ENCODE peak calls at places on chromosome 4, in five cellular contexts. E, D, B, K and X are unnamed samples.
A peak's percentile ranks its signal among the peaks of the same experiment; 100 is the strongest.

GRCh38 chr4:165394275-165394674 is 15.5 kb downstream of the CPE start:
- DNase-seq in E (no peak), D (no peak), B (no peak), K (no peak), X (no peak)

GRCh38 chr4:35300996-35301774 is 943.1 kb downstream of the ARAP2 start:
- DNase-seq in E (no peak), D (no peak), B (no peak), K (no peak), X (no peak)

GRCh38 chr4:153611679-153612078 is 72.4 kb upstream of the TLR2 start:
- DNase-seq in E (no peak), D (no peak), B (no peak), K (no peak), X (no peak)

GRCh38 chr4:5003372-5003857 is 15.8 kb downstream of the CYTL1 start:
- DNase-seq in E (no peak), D (no peak), B (no peak), K (no peak), X (no peak)

GRCh38 chr4:122758033-122758432 is 25.5 kb downstream of the BBS12 start:
- DNase-seq in E (no peak), D (no peak), B (peak; percentile 29), K (no peak), X (no peak)

GRCh38 chr4:38930199-38930598 is 62.6 kb downstream of the FAM114A1 start:
- DNase-seq in E (no peak), D (no peak), B (peak; percentile 51), K (no peak), X (no peak)

GRCh38 chr4:145058256-145058655 is 39.7 kb downstream of the ANAPC10 start:
- DNase-seq in E (no peak), D (no peak), B (no peak), K (no peak), X (no peak)

GRCh38 chr4:710916-711315 is 5.3 kb downstream of the PCGF3 start:
- DNase-seq in E (no peak), D (no peak), B (no peak), K (no peak), X (no peak)

GRCh38 chr4:27055226-27055760 is 194.7 kb downstream of the STIM2 start:
- DNase-seq in E (no peak), D (no peak), B (no peak), K (no peak), X (no peak)

GRCh38 chr4:78310056-78310731 is 241.4 kb upstream of the ANXA3 start:
- DNase-seq in E (no peak), D (no peak), B (no peak), K (no peak), X (no peak)

GRCh38 chr4:151484396-151485102 is 75.6 kb downstream of the FHIP1A start:
- DNase-seq in E (no peak), D (no peak), B (no peak), K (no peak), X (no peak)

GRCh38 chr4:83961575-83961974 is 425.7 kb downstream of the GPAT3 start:
- DNase-seq in E (no peak), D (no peak), B (no peak), K (no peak), X (no peak)

GRCh38 chr4:185744946-185745345 is 67.0 kb downstream of the SORBS2 start:
- DNase-seq in E (no peak), D (no peak), B (no peak), K (no peak), X (no peak)

GRCh38 chr4:59818656-59819055 is 1381.5 kb upstream of the ADGRL3 start:
- DNase-seq in E (no peak), D (no peak), B (peak; percentile 17), K (no peak), X (no peak)

GRCh38 chr4:68872442-68873217 is 56.8 kb downstream of the UGT2B10 start:
- DNase-seq in E (no peak), D (no peak), B (no peak), K (no peak), X (no peak)

GRCh38 chr4:156888762-156889161 is 82.8 kb downstream of the PDGFC start:
- DNase-seq in E (no peak), D (no peak), B (no peak), K (no peak), X (no peak)

GRCh38 chr4:173852775-173853174 is 322.7 kb upstream of the HAND2 start:
- DNase-seq in E (no peak), D (no peak), B (peak; percentile 3), K (no peak), X (no peak)

GRCh38 chr4:28001698-28002097 is 1141.1 kb downstream of the STIM2 start:
- DNase-seq in E (no peak), D (no peak), B (no peak), K (no peak), X (no peak)

GRCh38 chr4:61201562-61202099 is 1.5 kb downstream of the ADGRL3 start:
- DNase-seq in E (no peak), D (no peak), B (no peak), K (peak; percentile 15), X (no peak)

GRCh38 chr4:7936963-7937362 is 2.7 kb downstream of the AFAP1 start:
- DNase-seq in E (no peak), D (no peak), B (no peak), K (no peak), X (no peak)

GRCh38 chr4:105036991-105037390 is 109.7 kb upstream of the TET2 start:
- DNase-seq in E (no peak), D (no peak), B (no peak), K (no peak), X (no peak)
- TF ChIP-seq CTCF in E (no peak), D (no peak), B (no peak), K (no peak), X (no peak)

GRCh38 chr4:180665481-180665880 is 1577.7 kb upstream of the TENM3 start:
- DNase-seq in E (no peak), D (no peak), B (no peak), K (no peak), X (no peak)

GRCh38 chr4:180664766-180665368 is 1578.3 kb upstream of the TENM3 start:
- DNase-seq in E (peak; percentile 13), D (peak; percentile 46), B (peak; percentile 89), K (no peak), X (peak; percentile 53)

GRCh38 chr4:180669637-180670036 is 1573.6 kb upstream of the TENM3 start:
- DNase-seq in E (no peak), D (no peak), B (no peak), K (no peak), X (no peak)

GRCh38 chr4:180668732-180669131 is 1574.5 kb upstream of the TENM3 start:
- DNase-seq in E (no peak), D (no peak), B (no peak), K (no peak), X (no peak)

DNA sequence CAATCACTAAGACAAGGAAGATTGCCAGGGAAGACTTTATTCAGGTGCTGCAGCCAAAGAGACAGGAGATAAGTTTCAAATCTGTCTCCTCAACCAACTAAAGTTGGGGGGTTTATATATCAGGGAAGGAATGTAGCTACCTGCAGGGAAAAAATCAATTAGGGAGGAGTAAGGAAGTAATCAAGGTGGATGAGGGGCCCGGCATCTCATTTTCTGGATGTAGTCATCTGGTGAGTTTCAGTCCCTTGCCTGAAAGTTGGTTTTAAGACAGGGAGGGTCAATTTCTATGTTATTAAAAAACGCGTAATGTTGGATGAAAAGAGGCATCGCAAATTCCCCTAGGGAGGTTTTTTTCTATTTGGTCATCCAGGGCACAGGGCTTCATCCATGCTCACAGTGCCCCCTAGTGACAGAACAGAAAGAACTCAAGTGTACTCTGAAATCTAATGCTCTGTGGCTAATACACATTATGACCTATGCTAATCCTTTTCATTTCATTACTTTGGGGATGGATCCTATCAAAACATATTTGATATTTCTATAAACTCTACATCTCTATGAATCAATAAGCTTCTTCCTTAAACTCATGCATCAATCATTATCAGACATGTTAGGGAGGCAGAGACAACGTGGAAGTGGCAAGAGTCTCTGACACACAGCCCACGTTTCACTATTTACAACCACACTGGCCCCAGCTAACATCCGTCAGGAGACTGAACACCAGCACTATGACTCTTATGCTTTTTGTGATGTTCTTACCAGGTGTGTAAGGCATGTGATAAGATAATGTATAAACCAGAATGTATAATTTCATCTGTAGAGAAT is 1577.0 kb upstream of the TENM3 start:
- DNase-seq in E (no peak), D (no peak), B (peak; percentile 80), K (no peak), X (no peak)
- TF ChIP-seq CTCF in E (peak; percentile 25), D (peak; percentile 32), B (peak; percentile 65), K (peak; percentile 50), X (peak; percentile 69)

GRCh38 chr4:113290666-113291065 is 241.2 kb downstream of the ANK2 start:
- DNase-seq in E (no peak), D (no peak), B (no peak), K (no peak), X (no peak)

GRCh38 chr4:113293673-113294072 is 244.2 kb downstream of the ANK2 start:
- DNase-seq in E (no peak), D (no peak), B (no peak), K (no peak), X (no peak)

GRCh38 chr4:113292371-113293042 is 243.1 kb downstream of the ANK2 start:
- DNase-seq in E (no peak), D (no peak), B (no peak), K (peak; percentile 37), X (no peak)

GRCh38 chr4:113293043-113293560 is 243.6 kb downstream of the ANK2 start:
- DNase-seq in E (no peak), D (no peak), B (no peak), K (no peak), X (no peak)

DNA sequence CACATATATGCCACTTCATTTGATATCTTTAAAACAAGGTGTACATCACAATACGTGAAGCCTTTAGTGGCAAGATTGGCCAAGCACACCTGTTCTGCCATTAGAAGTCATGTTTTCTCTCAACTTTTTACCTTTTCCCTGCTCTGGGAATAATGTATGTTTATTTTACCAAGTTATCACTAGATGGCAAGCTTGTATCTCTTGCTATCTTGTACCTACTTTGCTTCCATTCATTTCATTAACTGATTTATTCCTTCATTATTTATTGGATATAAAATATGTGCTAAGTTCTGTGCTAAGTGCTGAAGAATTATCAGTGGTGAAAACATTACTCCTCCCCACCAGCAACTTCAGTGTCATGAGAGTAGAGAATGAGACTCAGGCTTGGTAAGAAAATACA is 245.5 kb downstream of the ANK2 start:
- DNase-seq in E (no peak), D (no peak), B (no peak), K (no peak), X (no peak)
- TF ChIP-seq CTCF in E (no peak), D (no peak), B (no peak), K (no peak), X (no peak)

GRCh38 chr4:141657550-141657949 is 21.2 kb downstream of the IL15 start:
- DNase-seq in E (no peak), D (no peak), B (no peak), K (no peak), X (no peak)

GRCh38 chr4:141652161-141652778 is 15.9 kb downstream of the IL15 start:
- DNase-seq in E (no peak), D (no peak), B (no peak), K (no peak), X (no peak)

GRCh38 chr4:141658316-141658715 is 21.9 kb downstream of the IL15 start:
- DNase-seq in E (no peak), D (no peak), B (no peak), K (no peak), X (no peak)

GRCh38 chr4:141656031-141656430 is 19.6 kb downstream of the IL15 start:
- DNase-seq in E (no peak), D (no peak), B (no peak), K (no peak), X (no peak)

DNA sequence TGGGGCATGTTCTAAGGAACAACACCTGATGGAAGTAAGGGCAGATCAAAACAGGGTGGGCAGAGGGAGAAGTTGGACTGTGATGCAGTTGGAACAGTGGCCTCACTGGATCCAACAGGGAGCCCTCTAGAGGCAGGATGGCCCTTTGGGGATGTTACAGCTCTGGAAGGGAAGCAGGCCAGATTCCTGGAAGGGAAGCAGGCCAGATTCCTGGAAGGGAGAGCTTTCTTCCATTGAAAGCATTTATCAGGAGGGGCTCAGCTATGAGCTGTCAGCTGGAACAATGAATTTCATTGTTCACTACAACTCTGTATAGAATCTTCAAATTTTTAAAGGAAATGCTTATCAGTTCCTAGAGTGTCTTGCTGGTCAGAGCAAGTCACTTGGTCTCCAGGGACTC is 17.7 kb downstream of the IL15 start:
- DNase-seq in E (no peak), D (no peak), B (no peak), K (peak; percentile 24), X (no peak)
- TF ChIP-seq CTCF in E (no peak), D (no peak), B (peak; percentile 8), K (peak; percentile 63), X (peak; percentile 28)